ENCODE peak calls at places on chromosomes 16 and 17, in ten cellular contexts. G, J, E, A, O, C, I, B, P and N are unnamed samples.

GRCh38 chr17:76434870-76435269 is 18.1 kb downstream of the UBE2O start:
- DNase-seq in G (no peak), J (no peak), E (no peak), A (no peak), O (no peak), C (no peak), I (no peak), B (no peak), P (no peak), N (no peak)

GRCh38 chr17:78707923-78708322 is 74.2 kb downstream of the CYTH1 start:
- DNase-seq in G (no peak), J (no peak), E (no peak), A (no peak), O (no peak), C (no peak), I (no peak), B (no peak), P (no peak), N (no peak)

GRCh38 chr17:78898075-78898836 is 4.7 kb downstream of the CEP295NL start:
- DNase-seq in G (no peak), J (no peak), E (no peak), A (no peak), O (no peak), C (no peak), I (no peak), B (no peak), P (no peak), N (no peak)

GRCh38 chr16:3677994-3678393 is 23.5 kb downstream of the DNASE1 start:
- DNase-seq in G (no peak), J (no peak), E (no peak), A (no peak), O (no peak), C (no peak), I (no peak), B (no peak), P (no peak), N (no peak)

GRCh38 chr17:7435676-7436555 is 681 bp downstream of the TMEM102 start:
- DNase-seq in G (peak; percentile 52), J (peak; percentile 93), E (peak; percentile 63), A (no peak), O (peak; percentile 69), C (peak; percentile 25), I (peak; percentile 65), B (no peak), P (peak; percentile 48), N (no peak)

GRCh38 chr17:68498479-68499326 is 13.5 kb upstream of the PRKAR1A start:
- DNase-seq in G (no peak), J (no peak), E (no peak), A (no peak), O (no peak), C (no peak), I (no peak), B (no peak), P (no peak), N (no peak)

GRCh38 chr16:67254809-67255552 is 6.2 kb downstream of the SLC9A5 start:
- DNase-seq in G (no peak), J (no peak), E (no peak), A (no peak), O (no peak), C (no peak), I (no peak), B (no peak), P (no peak), N (no peak)

GRCh38 chr17:7407033-7407432 is 612 bp upstream of the NLGN2 start:
- DNase-seq in G (no peak), J (no peak), E (no peak), A (no peak), O (no peak), C (no peak), I (no peak), B (no peak), P (no peak), N (no peak)

GRCh38 chr16:56709686-56710040 is 20.3 kb upstream of the NUP93 start:
- DNase-seq in G (no peak), J (no peak), E (no peak), A (no peak), O (no peak), C (no peak), I (no peak), B (no peak), P (no peak), N (no peak)

GRCh38 chr16:56710181-56710737 is 19.7 kb upstream of the NUP93 start:
- DNase-seq in G (no peak), J (no peak), E (no peak), A (no peak), O (no peak), C (no peak), I (no peak), B (no peak), P (no peak), N (no peak)

GRCh38 chr16:56711862-56712261 is 18.1 kb upstream of the NUP93 start:
- DNase-seq in G (no peak), J (no peak), E (no peak), A (no peak), O (no peak), C (no peak), I (no peak), B (no peak), P (no peak), N (no peak)

GRCh38 chr16:56708821-56709685 is 20.9 kb upstream of the NUP93 start:
- DNase-seq in G (no peak), J (no peak), E (no peak), A (peak; percentile 17), O (no peak), C (no peak), I (no peak), B (no peak), P (no peak), N (no peak)

GRCh38 chr16:56708418-56708817 is 21.5 kb upstream of the NUP93 start:
- DNase-seq in G (no peak), J (no peak), E (no peak), A (peak; percentile 39), O (no peak), C (no peak), I (no peak), B (no peak), P (no peak), N (no peak)
- H3K27ac ChIP-seq in G (no peak overlapping the region), J (peak overlapping the region; percentile 64), E (no peak overlapping the region), A (peak overlapping the region; percentile 30), O (no peak overlapping the region), C (no peak overlapping the region), I (no peak overlapping the region), B (no peak overlapping the region), P (no peak overlapping the region), N (no peak overlapping the region)

DNA sequence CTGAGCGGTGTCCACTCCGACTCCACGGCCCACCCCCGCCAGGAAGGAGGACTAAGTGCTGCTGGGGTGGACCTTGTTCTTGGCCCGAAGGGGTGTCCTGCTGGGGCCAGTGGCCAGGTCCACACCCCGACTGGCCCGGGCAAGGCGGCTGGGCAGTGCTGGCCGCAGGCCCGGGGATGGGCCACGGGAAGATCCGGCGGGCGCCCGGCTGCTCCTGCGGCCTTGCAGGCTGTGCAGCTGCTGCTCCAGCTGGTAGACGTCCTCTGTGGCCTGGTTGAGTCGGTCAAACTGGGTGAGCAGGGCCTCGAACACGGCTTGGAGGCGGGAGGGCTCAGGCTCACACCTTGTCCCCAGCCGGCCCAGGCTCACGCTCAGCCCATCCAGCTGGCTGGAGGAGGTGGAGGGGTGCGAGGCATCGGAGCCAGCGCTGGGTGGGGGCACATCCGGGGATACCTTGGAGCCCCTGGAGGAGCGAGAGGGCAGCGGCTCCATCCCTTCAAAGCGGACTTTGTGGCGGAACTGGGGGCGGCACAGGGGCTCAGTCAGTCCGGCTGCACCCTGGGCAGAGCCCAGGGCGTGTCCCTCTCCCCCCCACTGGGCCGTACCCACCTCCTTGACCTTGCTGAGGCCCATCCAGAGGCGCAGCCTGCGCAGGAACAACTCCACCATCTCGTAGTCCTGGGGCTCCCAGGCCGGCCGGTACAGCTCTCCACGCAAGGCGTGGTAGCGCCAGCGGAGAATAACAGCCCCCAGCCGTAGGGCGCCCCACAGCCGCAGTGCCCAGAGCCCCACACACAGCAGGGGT is 42.1 kb downstream of the TSC2 start:
- DNase-seq in G (no peak), J (peak; percentile 85), E (no peak), A (no peak), O (no peak), C (no peak), I (no peak), B (no peak), P (no peak), N (no peak)
- H3K27ac ChIP-seq in G (no peak overlapping the region), J (no peak overlapping the region), E (no peak overlapping the region), A (no peak overlapping the region), O (peak overlapping the region; percentile 93), C (peak overlapping the region; percentile 69), I (no peak overlapping the region), B (no peak overlapping the region), P (no peak overlapping the region), N (no peak overlapping the region)

DNA sequence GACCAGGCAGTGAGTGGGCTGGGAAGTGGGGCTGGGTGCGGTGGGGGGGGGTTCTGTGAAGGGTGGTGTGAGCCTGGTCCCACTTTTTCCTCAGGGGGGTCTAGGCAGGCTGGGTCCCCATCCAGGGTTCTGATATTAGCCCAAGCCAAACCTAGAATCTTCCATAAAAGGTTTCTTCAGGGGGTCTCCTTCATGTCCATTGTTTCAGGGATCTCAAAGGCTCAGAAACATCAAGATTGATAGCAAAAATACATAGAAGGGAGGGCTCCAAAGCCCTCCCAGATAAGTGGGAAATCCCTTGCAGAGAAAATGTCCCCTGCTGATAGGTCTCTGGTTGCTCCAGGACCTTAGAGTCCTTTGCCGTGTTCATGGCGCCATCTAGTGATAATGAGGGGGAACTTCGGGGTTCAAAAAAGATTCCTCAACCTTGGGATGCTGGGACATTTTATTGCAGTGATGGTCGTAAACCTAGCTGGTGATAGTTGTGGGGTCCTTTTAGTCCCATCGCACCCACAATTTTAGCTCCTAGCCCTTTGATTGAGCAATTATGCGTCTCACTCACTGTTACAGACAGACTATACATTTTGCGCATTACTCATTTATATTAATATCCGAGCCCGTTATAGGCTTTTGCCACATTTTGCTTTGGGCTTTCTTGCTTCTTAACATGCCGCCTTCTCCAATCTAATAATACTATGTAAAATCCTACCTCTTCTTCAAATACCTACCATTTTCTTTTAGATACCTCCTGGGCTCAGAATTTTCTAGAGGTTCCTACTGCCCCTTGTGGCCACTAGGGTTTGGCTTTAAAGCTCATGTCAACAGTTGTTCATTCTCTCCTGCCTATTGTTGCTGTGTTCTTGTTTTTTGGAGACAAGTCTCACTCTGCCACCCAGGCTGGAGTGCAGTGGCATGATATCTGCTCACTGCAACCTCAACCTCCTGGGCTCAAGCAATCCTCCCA is 35.1 kb downstream of the IGF2BP1 start:
- DNase-seq in G (peak; percentile 77), J (no peak), E (peak; percentile 93), A (peak; percentile 33), O (peak; percentile 50), C (peak; percentile 15), I (peak; percentile 87), B (peak; percentile 27), P (peak; percentile 89), N (peak; percentile 24)
- H3K27ac ChIP-seq in G (no peak overlapping the region), J (no peak overlapping the region), E (peak overlapping the region; percentile 86), A (no peak overlapping the region), O (no peak overlapping the region), C (no peak overlapping the region), I (peak overlapping the region; percentile 22), B (no peak overlapping the region), P (peak overlapping the region; percentile 20), N (no peak overlapping the region)

GRCh38 chr17:71553381-71553780 is 567.4 kb upstream of the SOX9 start:
- DNase-seq in G (peak; percentile 11), J (no peak), E (no peak), A (no peak), O (no peak), C (no peak), I (no peak), B (no peak), P (no peak), N (no peak)

GRCh38 chr17:71550675-71551074 is 570.1 kb upstream of the SOX9 start:
- DNase-seq in G (no peak), J (no peak), E (no peak), A (no peak), O (no peak), C (no peak), I (no peak), B (no peak), P (no peak), N (no peak)

GRCh38 chr17:71548540-71549190 is 572.2 kb upstream of the SOX9 start:
- DNase-seq in G (no peak), J (no peak), E (no peak), A (no peak), O (no peak), C (no peak), I (no peak), B (no peak), P (no peak), N (no peak)

GRCh38 chr17:71546369-71546864 is 574.4 kb upstream of the SOX9 start:
- DNase-seq in G (no peak), J (no peak), E (no peak), A (no peak), O (no peak), C (no peak), I (no peak), B (no peak), P (no peak), N (no peak)

GRCh38 chr17:71547904-71548303 is 572.9 kb upstream of the SOX9 start:
- DNase-seq in G (no peak), J (no peak), E (no peak), A (no peak), O (no peak), C (no peak), I (no peak), B (no peak), P (no peak), N (no peak)
- H3K27ac ChIP-seq in G (no peak overlapping the region), J (no peak overlapping the region), E (no peak overlapping the region), A (no peak overlapping the region), O (no peak overlapping the region), C (no peak overlapping the region), I (no peak overlapping the region), B (no peak overlapping the region), P (no peak overlapping the region), N (no peak overlapping the region)